ENCODE peak calls at places on chromosome 10, in ten cellular contexts. P is stomach, A is heart left ventricle, V is endothelial cell of umbilical vein, N is ovary, E is HepG2, Y is A549, D is body of pancreas, U is HCT116, L is spleen. C is an unnamed sample. For H3K4me1, the result is how much of the 10 kb centered on the place peaks cover.

GRCh38 chr10:44696496-44696895 is 214.6 kb upstream of the TMEM72 start:
- DNase-seq in D (no peak), L (no peak), N (no peak), E (no peak), A (peak), U (no peak), P (no peak), V (no peak), Y (no peak), C (no peak)

GRCh38 chr10:13182424-13182823 is 21.1 kb downstream of the MCM10 start:
- DNase-seq in A (no peak), Y (no peak), D (no peak), U (no peak), P (no peak), E (no peak), N (no peak), V (no peak), L (no peak), C (no peak)

GRCh38 chr10:97542169-97543024 is 30.2 kb upstream of the ANKRD2 start:
- DNase-seq in Y (peak), E (peak), A (peak), P (peak), V (peak), U (peak), D (peak), N (peak), L (peak), C (peak)

GRCh38 chr10:119461380-119461779 is 81.1 kb downstream of the RGS10 start:
- DNase-seq in U (peak), V (no peak), E (no peak), Y (no peak), N (no peak), D (no peak), P (peak), A (no peak), L (no peak), C (no peak)

GRCh38 chr10:14904316-14904732 is 25.7 kb downstream of the SUV39H2 start:
- DNase-seq in A (no peak), N (no peak), V (peak), L (no peak), P (no peak), Y (peak), U (peak), E (peak), D (peak), C (no peak)

GRCh38 chr10:49647554-49647953 is 31.9 kb upstream of the C10orf53 start:
- DNase-seq in E (no peak), L (peak), N (no peak), U (no peak), D (no peak), Y (no peak), P (no peak), V (no peak), A (no peak), C (no peak)

GRCh38 chr10:80192553-80192952 is 12.8 kb downstream of the ANXA11 start:
- DNase-seq in L (no peak), P (no peak), N (no peak), Y (no peak), V (no peak), A (no peak), D (no peak), E (no peak), U (no peak), C (no peak)

GRCh38 chr10:110944997-110945396 is 25.6 kb downstream of the SHOC2 start:
- DNase-seq in P (no peak), E (no peak), U (no peak), D (no peak), Y (no peak), V (peak), N (no peak), A (no peak), L (no peak), C (no peak)

GRCh38 chr10:119026301-119027110 is 3.0 kb upstream of the NANOS1 start:
- DNase-seq in P (no peak), E (no peak), L (no peak), V (peak), A (no peak), Y (no peak), N (no peak), D (no peak), U (no peak), C (no peak)

GRCh38 chr10:4057725-4058513 is 272.9 kb upstream of the KLF6 start:
- DNase-seq in N (no peak), Y (peak), E (no peak), V (no peak), U (no peak), A (no peak), P (no peak), L (no peak), D (no peak), C (no peak)

GRCh38 chr10:43265799-43266721 is 805 bp downstream of the RASGEF1A start:
- DNase-seq in Y (peak), N (peak), U (no peak), D (peak), V (no peak), A (no peak), L (peak), E (peak), P (peak), C (no peak)

GRCh38 chr10:61896854-61897661 is 4.4 kb upstream of the ARID5B start:
- DNase-seq in V (peak), P (peak), Y (peak), U (peak), N (peak), L (peak), A (peak), E (peak), D (peak), C (peak)

GRCh38 chr10:45265995-45266394 is 49.4 kb downstream of the OR13A1 start:
- DNase-seq in V (no peak), Y (no peak), L (no peak), N (no peak), U (no peak), E (no peak), P (no peak), A (no peak), D (peak), C (no peak)

GRCh38 chr10:74190494-74190893 is 39.5 kb downstream of the ADK start:
- DNase-seq in D (no peak), Y (no peak), L (no peak), E (no peak), A (no peak), U (no peak), P (no peak), N (no peak), V (no peak), C (no peak)

DNA sequence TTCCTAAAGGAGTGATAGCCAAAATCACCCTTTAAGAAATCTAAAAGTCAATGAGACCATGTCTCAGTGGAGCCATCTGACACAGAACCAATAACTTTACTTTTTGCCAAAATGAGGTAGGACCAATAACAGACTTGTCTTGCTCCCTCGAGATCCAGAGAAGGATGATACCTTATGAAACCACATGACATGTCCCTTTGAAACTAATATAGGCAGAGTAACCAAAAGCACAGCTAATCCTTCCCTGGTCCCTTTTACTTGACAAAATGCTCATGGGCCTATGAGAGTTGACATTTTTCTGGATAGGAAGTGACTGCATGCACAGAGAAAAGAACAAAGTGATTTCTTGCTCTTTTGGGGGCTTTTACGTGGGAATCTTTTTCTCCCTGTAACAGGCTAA is 87.7 kb downstream of the ARMH3 start:
- DNase-seq in D (no peak), P (no peak), Y (no peak), L (no peak), V (no peak), A (no peak), U (no peak), E (no peak), N (no peak), C (no peak)
- TF ChIP-seq POLR2A in D (no peak), P (no peak), Y (no peak), L (no peak), V (no peak), A (no peak), U (no peak), E (no peak), N (no peak), C (no peak)

GRCh38 chr10:116827214-116827671 is 22.1 kb upstream of the ENO4 start:
- DNase-seq in Y (no peak), U (no peak), L (no peak), P (no peak), V (no peak), E (no peak), D (no peak), N (no peak), A (no peak), C (no peak)
- TF ChIP-seq CTCF in Y (no peak), U (peak), L (no peak), P (no peak), V (no peak), E (peak), D (no peak), N (no peak), A (no peak), C (no peak)

GRCh38 chr10:11685787-11686218 is 56.4 kb upstream of the ECHDC3 start:
- DNase-seq in Y (no peak), A (peak), P (peak), E (peak), L (peak), D (peak), V (peak), U (peak), N (peak), C (peak)
- H3K4me1 ChIP-seq in Y (under half), A (under half), P (half or more), E (half or more), L (half or more), D (under half), V (under half), U (under half), N (under half), C (under half)

DNA sequence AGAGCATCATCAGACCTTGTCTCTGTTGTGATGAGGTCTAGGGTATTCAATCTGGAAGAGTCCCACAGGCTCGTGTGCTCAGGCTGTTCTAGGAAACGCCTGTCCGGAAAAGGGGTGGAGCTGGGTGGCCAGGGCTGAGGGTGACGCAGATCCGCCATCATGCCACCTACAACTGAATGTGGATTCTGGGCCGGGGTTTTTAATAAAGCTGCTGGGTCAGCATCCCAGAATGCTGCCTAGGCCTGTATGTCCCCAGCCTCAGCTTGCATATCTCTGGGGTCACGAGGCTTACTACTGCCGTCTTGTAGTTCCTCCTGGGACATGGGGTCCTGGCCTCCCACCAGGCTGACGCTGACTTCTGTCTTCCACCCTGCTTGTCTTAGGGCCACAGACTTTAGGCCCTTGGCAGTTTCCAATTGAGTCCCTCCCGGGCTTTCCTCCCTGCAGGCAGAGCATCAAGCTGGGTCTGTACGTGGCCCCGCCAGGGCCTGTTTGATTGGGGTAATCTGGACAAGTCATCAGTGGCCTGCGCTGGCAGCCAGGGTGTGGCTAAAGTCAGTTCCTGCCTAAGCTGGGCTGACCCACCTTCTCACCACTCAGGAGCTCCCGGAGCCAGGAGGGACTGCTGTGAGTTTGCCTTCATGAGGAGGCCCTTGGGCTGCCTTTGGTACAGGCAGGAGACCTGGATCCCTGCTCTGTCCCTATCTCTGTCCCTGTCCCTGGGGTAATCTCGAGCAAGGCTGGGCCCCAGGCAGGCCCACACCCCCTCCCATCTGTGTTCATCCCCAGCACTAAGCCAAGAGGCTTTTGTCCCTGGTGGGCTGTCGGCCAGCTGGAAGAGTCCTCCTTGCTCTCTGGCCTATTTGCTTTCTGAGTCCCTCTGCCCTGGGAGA is 79.9 kb downstream of the ZMIZ1 start:
- DNase-seq in D (peak), V (peak), P (peak), E (no peak), U (no peak), Y (no peak), L (peak), N (peak), A (peak), C (no peak)
- TF ChIP-seq POLR2A in D (peak), V (no peak), P (no peak), E (no peak), U (no peak), Y (no peak), L (no peak), N (no peak), A (no peak), C (no peak)

GRCh38 chr10:17051851-17052250 is 77.8 kb downstream of the CUBN start:
- DNase-seq in E (no peak), V (no peak), D (no peak), Y (no peak), N (no peak), A (no peak), P (no peak), L (no peak), U (no peak), C (no peak)
- TF ChIP-seq CTCF in E (no peak), V (no peak), D (no peak), Y (no peak), N (no peak), A (no peak), P (no peak), L (no peak), U (no peak), C (no peak)

GRCh38 chr10:70585555-70586243 is 16.8 kb downstream of the PRF1 start:
- DNase-seq in D (no peak), Y (no peak), N (no peak), A (no peak), L (no peak), P (no peak), E (no peak), U (no peak), V (no peak), C (no peak)
- H3K4me1 ChIP-seq in D (under half), Y (under half), N (under half), A (under half), L (under half), P (under half), E (under half), U (under half), V (under half), C (under half)

DNA sequence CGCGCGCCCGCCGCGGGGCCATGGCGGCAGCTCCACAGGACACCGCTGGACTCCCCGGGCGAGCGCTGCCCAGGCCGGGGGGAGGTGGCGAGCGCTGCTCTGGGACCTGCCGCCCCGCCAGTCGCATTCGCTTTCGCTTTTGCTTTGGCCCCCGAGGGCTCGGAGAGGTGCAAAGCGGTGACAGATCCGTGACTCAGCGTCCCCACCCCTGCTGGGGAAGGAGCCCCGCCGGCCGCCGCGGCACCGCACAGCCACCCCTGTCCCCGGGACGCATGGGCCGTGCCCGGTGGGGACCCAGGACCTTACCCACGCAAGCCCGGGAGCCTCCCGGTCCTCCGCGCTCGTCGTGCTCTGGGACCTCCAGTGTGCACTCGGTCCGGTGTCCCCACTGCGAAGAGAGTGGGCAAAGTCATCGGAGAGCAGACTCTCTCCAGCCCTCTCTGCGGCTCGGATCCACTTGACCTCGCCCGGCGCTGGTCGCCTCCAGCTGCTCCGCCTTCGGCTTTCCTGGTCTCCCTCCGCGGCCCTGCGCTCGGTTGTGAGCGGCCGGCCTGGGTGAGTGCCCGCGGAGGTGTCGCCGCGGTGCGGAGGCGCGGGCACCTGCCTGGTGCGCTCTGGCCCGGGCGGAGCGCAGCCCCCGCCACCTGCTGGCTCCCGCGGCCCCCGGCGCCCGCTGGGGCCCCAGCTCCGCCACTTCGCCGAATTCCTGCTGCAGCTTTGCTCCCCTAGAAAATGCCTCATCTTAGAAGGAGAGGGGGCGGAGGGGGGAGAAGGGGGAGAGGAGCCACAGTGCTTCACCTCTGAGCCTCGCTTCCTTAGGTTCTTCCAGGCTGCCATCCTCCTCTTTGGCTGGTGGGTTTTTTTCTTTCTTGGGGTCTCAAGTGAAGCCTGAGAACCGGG is at the start of gene IL15RA:
- DNase-seq in Y (peak), N (peak), V (peak), D (peak), P (peak), U (peak), L (peak), A (peak), E (peak), C (peak)
- TF ChIP-seq POLR2A in Y (no peak), N (no peak), V (no peak), D (peak), P (no peak), U (no peak), L (no peak), A (no peak), E (no peak), C (no peak)

GRCh38 chr10:32577448-32577847 is 131.5 kb downstream of the CCDC7 start:
- DNase-seq in L (no peak), E (no peak), A (no peak), U (no peak), V (no peak), Y (no peak), P (no peak), N (no peak), D (no peak), C (no peak)
- TF ChIP-seq CTCF in L (no peak), E (no peak), A (no peak), U (no peak), V (no peak), Y (no peak), P (no peak), N (no peak), D (no peak), C (no peak)

DNA sequence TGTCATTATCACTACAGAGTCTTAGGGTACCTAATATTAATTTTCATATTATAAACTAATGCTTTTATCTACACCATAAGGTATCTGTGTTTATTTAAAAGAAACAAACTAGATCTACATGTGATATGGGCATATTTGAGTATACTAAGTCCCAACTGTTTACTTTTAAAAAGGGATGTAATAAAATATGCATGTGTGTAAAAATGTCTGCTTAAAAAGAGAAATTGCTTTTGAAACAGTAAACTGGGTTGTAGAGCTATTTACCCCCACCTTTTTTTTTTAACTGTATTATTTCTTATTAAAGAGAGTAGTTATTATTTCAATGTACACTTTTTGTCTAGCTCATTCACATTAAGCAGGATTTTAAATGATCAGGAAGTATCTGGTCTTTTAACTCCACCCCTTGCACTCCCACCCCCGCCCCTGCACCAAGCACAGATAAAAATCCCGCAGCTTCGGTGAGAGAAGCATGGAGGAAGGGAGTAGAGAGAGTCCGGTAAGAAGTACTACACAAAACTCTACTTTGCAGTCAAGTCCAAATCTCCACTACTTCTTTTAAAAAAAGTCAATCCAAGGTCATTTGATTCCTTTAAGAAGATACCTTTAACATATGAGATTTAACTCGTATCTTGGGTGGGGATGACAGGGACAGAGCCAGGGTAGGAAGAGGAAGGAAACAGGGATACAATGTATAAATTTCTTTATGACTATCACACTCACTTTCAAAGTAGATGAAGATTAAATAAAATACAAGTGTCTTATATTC is 131.9 kb downstream of the NRBF2 start:
- DNase-seq in L (no peak), A (peak), U (no peak), N (no peak), E (peak), Y (peak), D (peak), P (no peak), V (peak), C (no peak)
- H3K4me1 ChIP-seq in L (half or more), A (under half), U (under half), N (under half), E (under half), Y (under half), D (under half), P (half or more), V (under half), C (under half)

C was measured in breast epithelium.